ENCODE peak calls at places on chromosomes 4 and X, in seven cellular contexts. N is K562, W is GM12891, P is GM12878, O is HepG2, Z is H1, H is SK-N-SH. V is an unnamed sample.

GRCh38 chr4:102627831-102628523 is 126.8 kb downstream of the NFKB1 start:
- DNase-seq in N (no peak), W (no peak), P (no peak), O (no peak), Z (no peak), H (no peak), V (no peak)

GRCh38 chr4:40693946-40694345 is 55.8 kb upstream of the NSUN7 start:
- DNase-seq in N (no peak), W (no peak), P (no peak), O (no peak), Z (no peak), H (no peak), V (no peak)

GRCh38 chr4:140427104-140427918 is at the start of gene CLGN:
- DNase-seq in N (peak; percentile 60), W (peak; percentile 59), P (peak; percentile 2), O (peak; percentile 77), Z (peak; percentile 93), H (peak; percentile 95), V (peak; percentile 39)

GRCh38 chr4:11609751-11610150 is 181.1 kb upstream of the HS3ST1 start:
- DNase-seq in N (no peak), W (no peak), P (no peak), O (no peak), Z (no peak), H (no peak), V (no peak)

GRCh38 chrX:362351-362750 is 24.4 kb downstream of the PPP2R3B start:
- DNase-seq in N (no peak), W (no peak), P (no peak), O (no peak), Z (no peak), H (no peak), V (no peak)

GRCh38 chr4:128379860-128380259 is 92.2 kb upstream of the PGRMC2 start:
- DNase-seq in N (peak; percentile 56), W (peak; percentile 12), P (no peak), O (peak; percentile 12), Z (peak; percentile 64), H (peak; percentile 25), V (no peak)

GRCh38 chrX:40154229-40154852 is 56.6 kb upstream of the BCOR start:
- DNase-seq in N (peak; percentile 32), W (no peak), P (no peak), O (peak; percentile 82), Z (peak; percentile 46), H (peak; percentile 75), V (no peak)

GRCh38 chr4:113447695-113448265 is 313.8 kb downstream of the CAMK2D start:
- DNase-seq in N (no peak), W (no peak), P (no peak), O (no peak), Z (no peak), H (no peak), V (no peak)

GRCh38 chr4:1408418-1408817 is 2.2 kb upstream of the NKX1-1 start:
- DNase-seq in N (no peak), W (peak; percentile 30), P (no peak), O (no peak), Z (peak; percentile 52), H (peak; percentile 65), V (no peak)

GRCh38 chrX:154738013-154738738 is 12.7 kb downstream of the GAB3 start:
- DNase-seq in N (no peak), W (no peak), P (no peak), O (no peak), Z (no peak), H (no peak), V (no peak)

GRCh38 chr4:75056277-75056676 is 123.4 kb downstream of the PARM1 start:
- DNase-seq in N (no peak), W (no peak), P (no peak), O (no peak), Z (no peak), H (no peak), V (no peak)

GRCh38 chr4:24798036-24798610 is 2.8 kb downstream of the SOD3 start:
- DNase-seq in N (no peak), W (no peak), P (no peak), O (no peak), Z (peak; percentile 33), H (no peak), V (no peak)

GRCh38 chr4:52423967-52424366 is 235.1 kb downstream of the USP46 start:
- DNase-seq in N (no peak), W (no peak), P (peak; percentile 26), O (no peak), Z (no peak), H (no peak), V (no peak)

GRCh38 chrX:74534569-74535038 is 79.8 kb downstream of the RLIM start:
- DNase-seq in N (no peak), W (no peak), P (peak; percentile 36), O (no peak), Z (no peak), H (no peak), V (no peak)

GRCh38 chrX:41153453-41153852 is 68.2 kb downstream of the USP9X start:
- DNase-seq in N (no peak), W (no peak), P (no peak), O (no peak), Z (no peak), H (no peak), V (no peak)

GRCh38 chr4:140344621-140345020 is 28.8 kb upstream of the SCOC start:
- DNase-seq in N (no peak), W (no peak), P (no peak), O (no peak), Z (no peak), H (no peak), V (no peak)

GRCh38 chrX:38948046-38948445 is 146.8 kb downstream of the MID1IP1 start:
- DNase-seq in N (no peak), W (no peak), P (no peak), O (no peak), Z (no peak), H (no peak), V (no peak)

GRCh38 chr4:8191136-8191747 is 7.8 kb upstream of the SH3TC1 start:
- DNase-seq in N (peak; percentile 68), W (no peak), P (peak; percentile 44), O (peak; percentile 33), Z (no peak), H (no peak), V (peak; percentile 69)

GRCh38 chrX:81120270-81120935 is 81.3 kb downstream of the HMGN5 start:
- DNase-seq in N (no peak), W (no peak), P (no peak), O (no peak), Z (no peak), H (no peak), V (no peak)

GRCh38 chr4:98508248-98508647 is 150.2 kb downstream of the TSPAN5 start:
- DNase-seq in N (no peak), W (no peak), P (no peak), O (no peak), Z (no peak), H (no peak), V (no peak)

GRCh38 chr4:88792821-88793220 is 95.2 kb upstream of the NAP1L5 start:
- DNase-seq in N (no peak), W (no peak), P (no peak), O (no peak), Z (no peak), H (no peak), V (no peak)

GRCh38 chrX:110671068-110671803 is 124.4 kb downstream of the CHRDL1 start:
- DNase-seq in N (no peak), W (no peak), P (peak; percentile 8), O (no peak), Z (no peak), H (no peak), V (no peak)

GRCh38 chr4:101355767-101356702 is 8.7 kb upstream of the PPP3CA start:
- DNase-seq in N (no peak), W (no peak), P (no peak), O (peak; percentile 81), Z (no peak), H (no peak), V (no peak)
- TF ChIP-seq TAF1 in N (no peak), W (no peak), P (no peak), O (no peak), Z (no peak), H (no peak), V (no peak)

DNA sequence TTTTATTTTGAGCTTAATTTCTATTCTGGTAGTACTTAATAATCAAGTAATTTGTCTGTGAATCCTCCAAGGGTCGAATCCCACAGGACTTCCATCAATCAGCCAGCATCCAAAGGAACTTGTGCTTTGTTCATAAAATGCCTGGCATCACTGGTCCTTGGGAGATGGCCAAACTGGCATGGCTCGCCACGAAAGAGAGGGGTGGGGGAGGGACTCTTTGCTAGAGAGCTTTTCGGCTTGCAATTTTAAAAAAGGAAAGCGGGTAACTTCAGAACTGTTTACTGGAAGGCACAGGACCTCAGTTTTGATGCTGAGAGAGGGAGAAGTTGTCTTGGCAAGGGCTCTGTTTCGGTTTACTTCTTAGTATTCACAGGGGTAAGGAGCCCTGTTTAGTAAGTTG is 79.4 kb upstream of the FHL1 start:
- DNase-seq in N (no peak), W (no peak), P (no peak), O (no peak), Z (no peak), H (no peak), V (no peak)
- TF ChIP-seq POLR2AphosphoS5 in N (no peak), W (no peak), P (no peak), O (no peak), Z (no peak), H (no peak), V (no peak)

GRCh38 chr4:168831585-168831918 is 178.5 kb downstream of the CBR4 start:
- DNase-seq in N (no peak), W (no peak), P (no peak), O (no peak), Z (no peak), H (peak; percentile 44), V (no peak)

GRCh38 chr4:168832746-168833575 is 177.1 kb downstream of the CBR4 start:
- DNase-seq in N (no peak), W (peak; percentile 10), P (no peak), O (no peak), Z (peak; percentile 80), H (peak; percentile 84), V (no peak)

GRCh38 chr4:168830777-168831512 is 179.1 kb downstream of the CBR4 start:
- DNase-seq in N (no peak), W (no peak), P (no peak), O (no peak), Z (no peak), H (peak; percentile 32), V (no peak)

GRCh38 chr4:168835880-168836454 is 174.1 kb downstream of the CBR4 start:
- DNase-seq in N (no peak), W (no peak), P (no peak), O (no peak), Z (no peak), H (no peak), V (no peak)

GRCh38 chr4:168831919-168832745 is 177.9 kb downstream of the CBR4 start:
- DNase-seq in N (peak; percentile 75), W (peak; percentile 63), P (no peak), O (peak; percentile 23), Z (peak; percentile 84), H (peak; percentile 86), V (peak; percentile 59)
- TF ChIP-seq TAF1 in N (no peak), W (no peak), P (no peak), O (no peak), Z (peak; percentile 80), H (peak; percentile 83), V (no peak)

DNA sequence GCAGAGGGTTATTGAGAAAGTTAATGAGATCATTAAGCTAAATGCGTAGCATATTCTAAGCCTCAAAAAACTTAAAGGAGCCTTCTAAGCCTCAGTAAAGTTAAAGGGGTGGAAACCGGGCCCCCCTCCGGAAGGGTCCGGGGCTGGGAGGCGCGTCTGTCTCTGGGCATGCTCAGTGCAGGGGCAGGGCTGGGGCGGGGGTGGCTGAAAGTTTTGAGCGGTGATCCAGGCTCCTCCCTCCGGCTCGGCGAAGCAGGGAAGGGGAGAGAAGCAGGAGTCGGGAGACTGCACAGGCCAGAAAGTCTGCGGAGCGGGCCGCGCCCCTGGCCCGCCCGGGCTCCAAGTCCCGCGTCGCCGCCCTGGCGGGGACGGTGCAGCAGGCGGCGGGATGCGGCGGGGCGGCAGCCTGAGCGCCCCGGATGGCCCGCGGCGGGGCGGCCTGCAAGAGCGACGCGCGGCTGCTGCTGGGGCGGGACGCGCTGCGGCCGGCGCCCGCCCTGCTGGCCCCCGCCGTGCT is at the start of gene EVC:
- DNase-seq in N (peak; percentile 36), W (peak; percentile 44), P (no peak), O (peak; percentile 54), Z (peak; percentile 85), H (peak; percentile 90), V (no peak)
- TF ChIP-seq POLR2AphosphoS5 in N (no peak), W (no peak), P (no peak), O (peak; percentile 43), Z (no peak), H (peak; percentile 78), V (no peak)

V was measured in GM12892.